ENCODE peak calls at places on chromosomes 11 and 22, in nine cellular contexts. Y, E, L, R, N, T, F, Z and A are unnamed samples. For H3K36me3 and H3K4me1, the result is how much of the 10 kb centered on the place peaks cover.

GRCh38 chr11:58152776-58153175 is 27.4 kb upstream of the OR9I1 start:
- DNase-seq in F (no peak), R (no peak), E (no peak), Y (no peak), L (no peak), T (no peak), Z (no peak), N (no peak), A (no peak)

GRCh38 chr11:107017433-107018227 is 646 bp downstream of the GUCY1A2 start:
- DNase-seq in L (no peak), E (no peak), R (peak), T (peak), F (peak), N (peak), Z (peak), Y (no peak), A (peak)

GRCh38 chr22:20610243-20610686 is 102.9 kb downstream of the MED15 start:
- DNase-seq in Y (no peak), R (no peak), Z (no peak), E (no peak), F (peak), T (no peak), L (no peak), N (no peak), A (no peak)

GRCh38 chr22:49658902-49659280 is 168.8 kb downstream of the BRD1 start:
- DNase-seq in Y (no peak), R (no peak), E (no peak), L (no peak), T (no peak), F (no peak), Z (no peak), N (no peak), A (no peak)

GRCh38 chr11:65100674-65101350 is 4.8 kb downstream of the VPS51 start:
- DNase-seq in Y (no peak), E (no peak), R (no peak), L (no peak), F (no peak), Z (no peak), T (no peak), N (no peak), A (no peak)

GRCh38 chr11:97516688-97517087 is 1126.9 kb downstream of the JRKL start:
- DNase-seq in T (no peak), R (no peak), F (no peak), N (no peak), L (no peak), Z (no peak), Y (no peak), E (no peak), A (no peak)

GRCh38 chr22:36184433-36185035 is 17.1 kb downstream of the APOL4 start:
- DNase-seq in Z (no peak), T (no peak), L (no peak), R (no peak), F (peak), Y (no peak), E (no peak), N (no peak), A (no peak)

GRCh38 chr11:19679952-19680823 is 32.4 kb upstream of the NAV2 start:
- DNase-seq in T (peak), R (peak), N (peak), Z (peak), L (no peak), Y (peak), F (peak), E (peak), A (peak)

GRCh38 chr22:37270928-37271650 is 11.2 kb upstream of the CYTH4 start:
- DNase-seq in L (no peak), Z (no peak), Y (no peak), N (no peak), T (no peak), R (no peak), F (peak), E (no peak), A (no peak)

GRCh38 chr22:43090130-43090789 is 1.1 kb upstream of the TTLL1 start:
- DNase-seq in L (peak), Y (peak), N (peak), F (peak), T (peak), R (no peak), Z (no peak), E (peak), A (peak)

GRCh38 chr11:77038029-77038824 is 4.0 kb downstream of the B3GNT6 start:
- DNase-seq in E (no peak), F (no peak), L (no peak), T (no peak), Z (no peak), N (no peak), R (no peak), Y (peak), A (no peak)

GRCh38 chr11:92225206-92225562 is 566 bp downstream of the FAT3 start:
- DNase-seq in L (no peak), E (no peak), Y (peak), T (no peak), R (peak), Z (peak), F (no peak), N (peak), A (peak)

GRCh38 chr11:82631722-82632630 is 101.7 kb downstream of the FAM181B start:
- DNase-seq in L (no peak), F (peak), N (no peak), Y (no peak), Z (no peak), R (no peak), E (no peak), T (no peak), A (no peak)

GRCh38 chr11:134026655-134027343 is 42.1 kb upstream of the JAM3 start:
- DNase-seq in E (no peak), F (no peak), N (peak), T (no peak), Z (peak), L (no peak), Y (no peak), R (no peak), A (no peak)

GRCh38 chr22:19807161-19807913 is 46.8 kb downstream of the TBX1 start:
- DNase-seq in N (no peak), R (no peak), Y (no peak), E (no peak), Z (no peak), T (no peak), F (no peak), L (no peak), A (peak)

GRCh38 chr22:49975543-49976389 is 15.2 kb downstream of the PIM3 start:
- DNase-seq in L (no peak), F (peak), E (peak), Z (no peak), Y (no peak), R (peak), N (peak), T (peak), A (peak)

GRCh38 chr11:32353884-32354283 is 81.5 kb downstream of the WT1 start:
- DNase-seq in E (no peak), F (no peak), Z (no peak), L (no peak), Y (no peak), R (no peak), N (no peak), T (no peak), A (no peak)

GRCh38 chr11:133738624-133739023 is 106.7 kb downstream of the SPATA19 start:
- DNase-seq in Z (no peak), R (no peak), N (no peak), F (no peak), L (no peak), E (no peak), Y (no peak), T (no peak), A (no peak)

GRCh38 chr11:86769219-86769618 is 31.1 kb upstream of the PRSS23 start:
- DNase-seq in Z (no peak), N (no peak), L (no peak), T (no peak), Y (no peak), F (no peak), E (no peak), R (no peak), A (no peak)

GRCh38 chr11:72113170-72113808 is 794 bp upstream of the ANAPC15 start:
- DNase-seq in F (no peak), N (no peak), E (no peak), L (no peak), Y (no peak), Z (no peak), T (no peak), R (no peak), A (no peak)

GRCh38 chr22:29002603-29003002 is 59.0 kb downstream of the C22orf31 start:
- DNase-seq in R (no peak), Y (no peak), Z (no peak), T (peak), E (no peak), F (no peak), L (no peak), N (no peak), A (no peak)

GRCh38 chr11:46247664-46248063 is 29.8 kb upstream of the CREB3L1 start:
- DNase-seq in T (no peak), Y (peak), L (peak), N (peak), Z (peak), F (no peak), R (no peak), E (peak), A (no peak)

GRCh38 chr11:61679893-61680621 is at the start of gene DAGLA:
- DNase-seq in Z (peak), T (peak), E (peak), L (peak), Y (peak), R (peak), F (no peak), N (peak), A (peak)

GRCh38 chr11:65026810-65027209 is 429 bp upstream of the SNX15 start:
- DNase-seq in N (no peak), E (no peak), Y (no peak), F (no peak), R (no peak), L (no peak), Z (no peak), T (no peak), A (no peak)

GRCh38 chr11:38006466-38006865 is 1408.4 kb upstream of the RAG2 start:
- DNase-seq in T (no peak), E (no peak), F (no peak), N (no peak), Y (no peak), R (no peak), L (no peak), Z (no peak), A (no peak)

GRCh38 chr11:762421-763072 is 14.7 kb downstream of the GATD1 start:
- DNase-seq in F (peak), T (no peak), N (no peak), E (peak), R (no peak), Z (no peak), L (no peak), Y (peak), A (no peak)

GRCh38 chr22:24230911-24231656 is 13.8 kb downstream of the GGT5 start:
- DNase-seq in R (peak), Y (no peak), L (peak), T (no peak), F (no peak), Z (peak), E (peak), N (peak), A (no peak)

GRCh38 chr11:72234920-72235319 is 9.1 kb downstream of the PHOX2A start:
- DNase-seq in E (no peak), T (no peak), R (no peak), N (no peak), Y (no peak), L (no peak), Z (no peak), F (no peak), A (no peak)

GRCh38 chr11:2581151-2581930 is 118.5 kb downstream of the KCNQ1OT1 start:
- DNase-seq in Z (no peak), E (no peak), Y (no peak), T (peak), N (no peak), R (peak), L (no peak), F (no peak), A (peak)

GRCh38 chr11:45648931-45649330 is 16.5 kb downstream of the CHST1 start:
- DNase-seq in T (no peak), Z (no peak), R (no peak), Y (no peak), N (peak), F (no peak), L (no peak), E (no peak), A (no peak)

GRCh38 chr11:101269990-101270660 is 140.5 kb upstream of the PGR start:
- DNase-seq in E (no peak), N (no peak), F (no peak), Z (no peak), Y (no peak), L (no peak), R (no peak), T (no peak), A (no peak)

GRCh38 chr11:47508595-47509555 is 44.1 kb downstream of the CELF1 start:
- DNase-seq in F (no peak), T (no peak), N (no peak), R (no peak), L (no peak), Z (no peak), Y (peak), E (peak), A (no peak)

GRCh38 chr22:19727310-19728150 is 4.2 kb downstream of the GP1BB start:
- DNase-seq in T (no peak), Y (no peak), R (no peak), L (no peak), N (no peak), Z (no peak), F (no peak), E (no peak), A (no peak)

GRCh38 chr11:67280791-67281551 is 8.1 kb upstream of the ANKRD13D start:
- DNase-seq in T (peak), Y (no peak), E (no peak), N (no peak), L (no peak), Z (no peak), R (peak), F (no peak), A (no peak)

GRCh38 chr11:67281552-67282150 is 7.5 kb upstream of the ANKRD13D start:
- DNase-seq in N (no peak), Z (no peak), Y (no peak), E (no peak), R (no peak), F (no peak), T (peak), L (no peak), A (no peak)

GRCh38 chr11:67279589-67280340 is 9.3 kb upstream of the ANKRD13D start:
- DNase-seq in N (no peak), E (no peak), L (no peak), T (peak), R (peak), Y (no peak), Z (no peak), F (no peak), A (peak)

GRCh38 chr11:67278939-67279588 is 10.0 kb upstream of the ANKRD13D start:
- DNase-seq in L (no peak), R (no peak), Z (no peak), F (no peak), N (no peak), E (no peak), Y (no peak), T (peak), A (no peak)

DNA sequence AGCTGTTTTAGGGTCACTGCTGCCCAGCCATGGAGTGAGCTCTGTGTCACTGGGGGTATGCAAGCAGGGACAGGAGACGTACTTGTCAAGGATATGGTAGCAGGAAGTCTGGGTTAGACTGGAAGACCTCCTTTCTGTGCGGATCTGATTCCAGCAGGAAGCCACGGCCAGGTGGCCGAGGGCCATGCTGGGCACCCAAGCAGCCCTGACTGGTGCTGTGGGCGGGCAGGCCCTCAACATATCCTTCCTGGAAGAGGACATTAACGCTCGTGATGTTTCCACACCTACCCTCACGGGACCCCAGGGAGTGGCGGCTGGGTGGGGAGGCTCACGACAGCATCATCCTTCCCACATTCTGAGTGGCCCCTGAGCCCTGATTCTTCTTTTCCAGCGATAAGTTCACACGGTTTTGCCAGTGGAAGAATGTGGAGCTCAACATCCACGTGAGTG is 8.7 kb upstream of the ANKRD13D start:
- DNase-seq in F (no peak), Z (no peak), R (no peak), L (no peak), T (peak), Y (no peak), E (no peak), N (no peak), A (no peak)
- H3K36me3 ChIP-seq in F (under half), Z (under half), R (under half), L (half or more), T (under half), Y (under half), E (under half), N (under half), A (under half)

GRCh38 chr11:70278994-70279393 is 8.5 kb downstream of the PPFIA1 start:
- DNase-seq in Y (no peak), N (no peak), T (no peak), F (no peak), L (no peak), E (no peak), R (no peak), Z (no peak), A (no peak)

GRCh38 chr11:70282012-70282411 is 11.5 kb downstream of the PPFIA1 start:
- DNase-seq in N (no peak), E (no peak), F (no peak), Z (no peak), R (no peak), L (no peak), Y (no peak), T (no peak), A (no peak)

DNA sequence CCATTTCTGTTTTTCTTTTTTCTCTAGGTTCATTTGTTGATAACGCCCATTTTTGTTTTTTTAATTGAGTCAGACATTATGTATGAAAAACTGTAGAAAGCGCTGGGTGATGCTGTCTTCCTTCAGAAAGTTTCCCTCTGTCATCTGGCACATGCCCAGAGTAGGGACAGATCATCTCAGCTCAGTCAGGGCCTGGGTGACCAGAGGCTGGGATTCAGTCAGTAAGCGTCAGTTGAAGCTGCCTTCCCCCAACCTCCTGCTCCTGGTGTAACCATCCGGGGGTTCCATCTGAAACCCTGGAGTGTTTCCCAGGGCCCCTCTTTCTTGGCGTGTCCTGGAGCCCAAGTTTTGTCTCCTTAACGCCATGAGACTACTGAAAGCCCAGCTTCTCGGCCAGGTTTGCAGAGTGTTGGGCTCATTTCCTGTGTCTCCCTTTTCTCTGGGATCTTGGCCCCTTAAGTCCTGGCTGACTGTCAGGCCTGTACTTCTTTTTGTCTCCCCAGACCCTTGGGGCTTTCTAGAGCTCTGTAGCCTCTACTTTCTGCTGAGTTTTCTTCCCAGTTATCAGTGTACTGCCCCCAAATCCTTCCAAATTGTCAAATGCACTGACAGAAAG is 10.7 kb downstream of the PPFIA1 start:
- DNase-seq in N (no peak), Y (no peak), L (no peak), E (no peak), R (no peak), F (peak), Z (no peak), T (peak), A (no peak)
- H3K4me1 ChIP-seq in N (under half), Y (under half), L (under half), E (under half), R (under half), F (under half), Z (under half), T (under half), A (under half)

DNA sequence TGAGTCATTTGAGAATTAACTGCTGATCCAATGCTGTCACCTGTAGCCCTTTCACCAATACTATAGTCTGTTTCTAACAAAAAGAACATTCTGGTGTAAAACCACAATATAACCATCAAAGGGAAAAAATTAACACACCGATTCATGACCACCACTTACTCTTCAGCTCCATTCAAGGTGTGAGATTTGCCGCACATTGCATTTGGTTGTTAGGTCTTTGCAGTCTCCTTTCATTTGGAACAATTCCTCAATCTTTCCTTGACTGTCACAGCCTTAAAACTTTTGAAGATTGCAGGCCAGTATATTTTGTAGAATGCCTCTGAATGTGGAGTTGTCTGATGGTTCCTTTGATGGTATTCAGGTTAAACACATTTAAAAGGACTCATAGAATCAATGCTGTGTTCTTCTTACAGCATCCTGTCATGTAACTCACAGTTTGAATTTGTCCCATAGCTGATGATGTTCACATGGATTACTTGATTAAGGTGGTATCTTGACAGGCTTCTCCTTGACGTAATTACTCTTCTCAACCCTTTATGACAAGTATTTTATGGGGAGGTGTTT is 63.6 kb downstream of the TNRC6B start:
- DNase-seq in E (no peak), R (no peak), Y (no peak), F (no peak), Z (no peak), L (no peak), N (no peak), T (no peak), A (no peak)
- TF ChIP-seq CTCF in E (no peak), R (no peak), Y (no peak), F (no peak), Z (no peak), L (no peak), N (no peak), T (no peak), A (no peak)

GRCh38 chr11:111947143-111947542 is 10.0 kb downstream of the DIXDC1 start:
- DNase-seq in N (no peak), F (no peak), Z (no peak), T (no peak), Y (no peak), L (no peak), E (no peak), R (no peak), A (no peak)
- H3K36me3 ChIP-seq in N (under half), F (under half), Z (under half), T (under half), Y (under half), L (under half), E (under half), R (under half), A (under half)